ENCODE peak calls at places on chromosomes 1 and 21, in four cellular contexts. One of them, this sample, is unnamed.

GRCh38 chr1:192846950-192847349 is 38.1 kb downstream of the RGS2 start:
- DNase-seq in K562: no peak
- DNase-seq in IMR-90: no peak
- DNase-seq in GM12878: no peak
- DNase-seq in this sample: no peak

GRCh38 chr1:112058815-112059450 is 69.5 kb upstream of the KCND3 start:
- DNase-seq in IMR-90: no peak
- DNase-seq in GM12878: no peak
- DNase-seq in K562: no peak
- DNase-seq in this sample: no peak

GRCh38 chr1:231527586-231528174 is 789 bp upstream of the TSNAX start:
- DNase-seq in IMR-90: no peak
- DNase-seq in K562: no peak
- DNase-seq in GM12878: no peak
- DNase-seq in this sample: no peak

GRCh38 chr21:37878946-37879660 is 37.2 kb downstream of the KCNJ6 start:
- DNase-seq in IMR-90: peak; percentile 93
- DNase-seq in K562: peak; percentile 34
- DNase-seq in GM12878: no peak
- DNase-seq in this sample: peak; percentile 1

GRCh38 chr21:38434913-38435533 is 63.3 kb downstream of the ERG start:
- DNase-seq in K562: no peak
- DNase-seq in IMR-90: peak; percentile 34
- DNase-seq in GM12878: no peak
- DNase-seq in this sample: peak; percentile 72

GRCh38 chr1:95451054-95451453 is 217.0 kb downstream of the RWDD3 start:
- DNase-seq in K562: no peak
- DNase-seq in IMR-90: no peak
- DNase-seq in GM12878: no peak
- DNase-seq in this sample: no peak

GRCh38 chr1:18481190-18481920 is 625 bp downstream of the KLHDC7A start:
- DNase-seq in GM12878: no peak
- DNase-seq in IMR-90: no peak
- DNase-seq in K562: no peak
- DNase-seq in this sample: no peak

GRCh38 chr1:248786106-248786665 is 30.6 kb upstream of the LYPD8 start:
- DNase-seq in K562: no peak
- DNase-seq in GM12878: no peak
- DNase-seq in IMR-90: no peak
- DNase-seq in this sample: no peak

GRCh38 chr1:177228721-177229088 is 57.9 kb downstream of the BRINP2 start:
- DNase-seq in IMR-90: peak; percentile 50
- DNase-seq in GM12878: no peak
- DNase-seq in K562: no peak
- DNase-seq in this sample: no peak

GRCh38 chr1:42680921-42681683 is 1.1 kb upstream of the YBX1 start:
- DNase-seq in K562: no peak
- DNase-seq in IMR-90: no peak
- DNase-seq in GM12878: no peak
- DNase-seq in this sample: peak; percentile 58

GRCh38 chr1:112457965-112458364 is 50.8 kb upstream of the WNT2B start:
- DNase-seq in K562: no peak
- DNase-seq in GM12878: no peak
- DNase-seq in IMR-90: peak; percentile 64
- DNase-seq in this sample: peak; percentile 27

GRCh38 chr1:212132040-212132439 is 96.5 kb downstream of the DTL start:
- DNase-seq in IMR-90: peak; percentile 22
- DNase-seq in K562: no peak
- DNase-seq in GM12878: no peak
- DNase-seq in this sample: no peak

GRCh38 chr1:76547916-76548315 is 319.4 kb upstream of the ST6GALNAC5 start:
- DNase-seq in IMR-90: no peak
- DNase-seq in GM12878: no peak
- DNase-seq in K562: no peak
- DNase-seq in this sample: no peak

GRCh38 chr1:180151508-180151907 is 3.2 kb upstream of the QSOX1 start:
- DNase-seq in IMR-90: peak; percentile 95
- DNase-seq in K562: no peak
- DNase-seq in GM12878: no peak
- DNase-seq in this sample: peak; percentile 92

GRCh38 chr21:45887121-45887611 is 94.4 kb upstream of the COL6A1 start:
- DNase-seq in K562: no peak
- DNase-seq in IMR-90: no peak
- DNase-seq in GM12878: no peak
- DNase-seq in this sample: no peak
- H3K4me2 ChIP-seq in K562: no peak overlapping the region
- H3K4me2 ChIP-seq in IMR-90: no peak overlapping the region
- H3K4me2 ChIP-seq in GM12878: no peak overlapping the region
- H3K4me2 ChIP-seq in this sample: no peak overlapping the region

GRCh38 chr21:42525676-42526378 is 12.2 kb downstream of the SLC37A1 start:
- DNase-seq in IMR-90: no peak
- DNase-seq in GM12878: no peak
- DNase-seq in K562: no peak
- DNase-seq in this sample: no peak
- TF ChIP-seq FOS in IMR-90: no peak
- TF ChIP-seq FOS in GM12878: no peak
- TF ChIP-seq FOS in K562: no peak
- TF ChIP-seq FOS in this sample: no peak

DNA sequence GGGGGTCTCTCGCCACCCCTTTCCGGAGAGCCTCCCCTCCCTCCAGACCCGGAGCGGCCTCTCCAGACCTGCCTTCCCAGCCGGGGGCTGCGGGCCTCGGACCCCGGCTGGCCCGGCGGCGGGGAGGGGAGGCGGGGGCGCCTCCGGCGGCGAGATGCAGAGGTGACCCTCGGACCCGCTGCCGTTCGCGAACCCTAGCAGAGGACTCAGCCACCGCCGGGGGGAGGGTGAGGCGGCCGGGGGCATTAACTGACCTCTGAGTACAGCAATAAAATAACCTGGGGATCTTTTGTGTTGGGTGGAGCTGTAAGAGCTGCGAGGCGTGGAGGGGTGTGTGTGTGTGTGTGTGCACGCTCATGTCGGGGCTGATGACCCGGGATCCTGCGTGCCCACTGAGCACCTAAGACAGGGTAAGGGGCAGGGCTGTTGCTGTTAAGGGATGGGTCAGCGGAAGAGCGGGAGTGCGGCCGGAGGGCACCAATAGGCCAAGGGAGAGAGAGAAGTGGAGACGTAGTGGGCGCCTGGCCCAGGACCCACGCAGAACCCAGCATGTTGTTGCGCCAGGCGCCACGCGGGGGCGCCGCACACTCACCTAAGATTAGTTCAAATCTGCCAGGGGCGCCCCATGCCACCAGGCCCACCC is 6.3 kb downstream of the HAPLN2 start:
- DNase-seq in K562: peak; percentile 69
- DNase-seq in GM12878: no peak
- DNase-seq in IMR-90: peak; percentile 28
- DNase-seq in this sample: peak; percentile 47
- H3K4me2 ChIP-seq in K562: peak overlapping the region; percentile 85
- H3K4me2 ChIP-seq in GM12878: no peak overlapping the region
- H3K4me2 ChIP-seq in IMR-90: no peak overlapping the region
- H3K4me2 ChIP-seq in this sample: no peak overlapping the region

GRCh38 chr1:244361764-244362473 is 89.8 kb downstream of the ADSS2 start:
- DNase-seq in IMR-90: peak; percentile 86
- DNase-seq in GM12878: no peak
- DNase-seq in K562: no peak
- DNase-seq in this sample: peak; percentile 74
- TF ChIP-seq FOS in IMR-90: no peak
- TF ChIP-seq FOS in GM12878: no peak
- TF ChIP-seq FOS in K562: no peak
- TF ChIP-seq FOS in this sample: no peak

GRCh38 chr21:45080639-45081414 is 6.4 kb downstream of the ADARB1 start:
- DNase-seq in GM12878: no peak
- DNase-seq in IMR-90: peak; percentile 66
- DNase-seq in K562: no peak
- DNase-seq in this sample: no peak
- H3K4me2 ChIP-seq in GM12878: no peak overlapping the region
- H3K4me2 ChIP-seq in IMR-90: no peak overlapping the region
- H3K4me2 ChIP-seq in K562: no peak overlapping the region
- H3K4me2 ChIP-seq in this sample: no peak overlapping the region